ENCODE peak calls at places on chromosomes 6 and 20, in four cellular contexts. F, E, S and Z are unnamed samples.

GRCh38 chr6:52227495-52227894 is 16.8 kb downstream of the IL17F start:
- DNase-seq in F (no peak), E (no peak), S (no peak), Z (no peak)

GRCh38 chr6:47044418-47044817 is 2.3 kb upstream of the ADGRF1 start:
- DNase-seq in F (no peak), E (peak), S (no peak), Z (peak)

GRCh38 chr20:58891686-58892125 is 39.2 kb downstream of the GNAS start:
- DNase-seq in F (no peak), E (peak), S (peak), Z (peak)

GRCh38 chr6:11111769-11112437 is 378 bp upstream of the ERVFRD-1 start:
- DNase-seq in F (no peak), E (no peak), S (no peak), Z (no peak)

GRCh38 chr20:50393990-50394561 is 116.1 kb upstream of the PTPN1 start:
- DNase-seq in F (no peak), E (no peak), S (no peak), Z (no peak)

GRCh38 chr6:15763827-15764226 is 101.0 kb upstream of the DTNBP1 start:
- DNase-seq in F (no peak), E (peak), S (peak), Z (peak)

GRCh38 chr6:138526822-138527235 is 27.5 kb upstream of the NHSL1 start:
- DNase-seq in F (no peak), E (no peak), S (no peak), Z (no peak)

GRCh38 chr6:33297956-33298772 is 578 bp downstream of the RGL2 start:
- DNase-seq in F (no peak), E (peak), S (peak), Z (peak)

GRCh38 chr6:1597924-1598323 is 11.8 kb upstream of the FOXC1 start:
- DNase-seq in F (no peak), E (peak), S (no peak), Z (no peak)

GRCh38 chr6:151436300-151436699 is 15.6 kb downstream of the RMND1 start:
- DNase-seq in F (no peak), E (peak), S (peak), Z (no peak)

GRCh38 chr6:37180075-37180474 is 10.1 kb downstream of the PIM1 start:
- DNase-seq in F (no peak), E (no peak), S (no peak), Z (no peak)

GRCh38 chr6:137076277-137077068 is 31.7 kb upstream of the IL20RA start:
- DNase-seq in F (no peak), E (peak), S (peak), Z (peak)

GRCh38 chr20:53579266-53579580 is 14.4 kb downstream of the ZNF217 start:
- DNase-seq in F (no peak), E (no peak), S (peak), Z (no peak)

GRCh38 chr20:19915111-19915798 is 101.9 kb upstream of the NAA20 start:
- DNase-seq in F (no peak), E (no peak), S (no peak), Z (no peak)

GRCh38 chr6:38517005-38517404 is 122.7 kb downstream of the BTBD9 start:
- DNase-seq in F (no peak), E (peak), S (no peak), Z (peak)

GRCh38 chr20:61797200-61797599 is 268.5 kb downstream of the TAF4 start:
- DNase-seq in F (no peak), E (no peak), S (no peak), Z (no peak)

GRCh38 chr20:44448753-44449546 is 26.7 kb upstream of the TTPAL start:
- DNase-seq in F (no peak), E (peak), S (no peak), Z (no peak)

GRCh38 chr20:31720486-31721407 is 1.9 kb downstream of the BCL2L1 start:
- DNase-seq in F (no peak), E (no peak), S (no peak), Z (no peak)

GRCh38 chr20:58550661-58551060 is 35.5 kb upstream of the APCDD1L start:
- DNase-seq in F (no peak), E (peak), S (peak), Z (peak)

GRCh38 chr6:133631421-133631820 is 257.5 kb upstream of the TCF21 start:
- DNase-seq in F (no peak), E (peak), S (peak), Z (peak)

GRCh38 chr6:27795697-27796494 is 116.3 kb downstream of the OR2B2 start:
- DNase-seq in F (no peak), E (peak), S (peak), Z (peak)

GRCh38 chr6:157236040-157236725 is 87.1 kb downstream of the TMEM242 start:
- DNase-seq in F (no peak), E (no peak), S (peak), Z (no peak)

GRCh38 chr20:34891166-34892062 is 15.0 kb downstream of the ACSS2 start:
- DNase-seq in F (no peak), E (peak), S (peak), Z (peak)

GRCh38 chr20:43548273-43548880 is 10.4 kb upstream of the SGK2 start:
- DNase-seq in F (no peak), E (no peak), S (no peak), Z (no peak)

GRCh38 chr6:47323887-47324286 is 14.2 kb upstream of the TNFRSF21 start:
- DNase-seq in F (no peak), E (no peak), S (no peak), Z (no peak)

GRCh38 chr6:113122060-113122459 is 735.1 kb upstream of the MARCKS start:
- DNase-seq in F (no peak), E (peak), S (peak), Z (peak)

GRCh38 chr6:145214570-145214969 is 520.8 kb downstream of the EPM2A start:
- DNase-seq in F (no peak), E (peak), S (peak), Z (peak)

GRCh38 chr20:53883098-53883762 is 187.2 kb downstream of the BCAS1 start:
- DNase-seq in F (no peak), E (peak), S (no peak), Z (peak)

GRCh38 chr6:135147637-135148592 is 33.2 kb upstream of the MYB start:
- DNase-seq in F (no peak), E (peak), S (no peak), Z (no peak)

GRCh38 chr20:25139061-25139705 is 56.3 kb upstream of the ENTPD6 start:
- DNase-seq in F (no peak), E (no peak), S (no peak), Z (no peak)